ENCODE peak calls at places on chromosomes 13 and 19, in five cellular contexts. One of them, this sample, is unnamed.

GRCh38 chr19:15464394-15465385 is at the start of gene RASAL3:
- DNase-seq in effector CD4-positive, alpha-beta T cell: peak; percentile 52
- DNase-seq in RCC 7860: no peak
- DNase-seq in NCI-H774: no peak
- DNase-seq in NCI-H1092: no peak
- DNase-seq in this sample: no peak

GRCh38 chr13:75372517-75372916 is 109.5 kb downstream of the TBC1D4 start:
- DNase-seq in effector CD4-positive, alpha-beta T cell: no peak
- DNase-seq in NCI-H774: no peak
- DNase-seq in NCI-H1092: peak; percentile 25
- DNase-seq in RCC 7860: no peak
- DNase-seq in this sample: no peak

GRCh38 chr13:79780240-79780639 is 299.3 kb downstream of the NDFIP2 start:
- DNase-seq in RCC 7860: no peak
- DNase-seq in effector CD4-positive, alpha-beta T cell: no peak
- DNase-seq in NCI-H1092: no peak
- DNase-seq in NCI-H774: no peak
- DNase-seq in this sample: no peak

GRCh38 chr19:16340654-16341053 is 16.0 kb downstream of the KLF2 start:
- DNase-seq in NCI-H1092: no peak
- DNase-seq in RCC 7860: no peak
- DNase-seq in effector CD4-positive, alpha-beta T cell: no peak
- DNase-seq in NCI-H774: no peak
- DNase-seq in this sample: no peak

GRCh38 chr19:43781630-43782310 is 997 bp upstream of the KCNN4 start:
- DNase-seq in NCI-H774: no peak
- DNase-seq in RCC 7860: no peak
- DNase-seq in NCI-H1092: no peak
- DNase-seq in effector CD4-positive, alpha-beta T cell: no peak
- DNase-seq in this sample: no peak

GRCh38 chr19:55158848-55159793 is 1.6 kb upstream of the TNNI3 start:
- DNase-seq in NCI-H1092: no peak
- DNase-seq in RCC 7860: no peak
- DNase-seq in NCI-H774: no peak
- DNase-seq in effector CD4-positive, alpha-beta T cell: no peak
- DNase-seq in this sample: peak; percentile 86

GRCh38 chr19:5074830-5075394 is 106.0 kb downstream of the KDM4B start:
- DNase-seq in effector CD4-positive, alpha-beta T cell: no peak
- DNase-seq in NCI-H774: no peak
- DNase-seq in RCC 7860: no peak
- DNase-seq in NCI-H1092: no peak
- DNase-seq in this sample: no peak

GRCh38 chr13:61685683-61686013 is 270.0 kb upstream of the PCDH20 start:
- DNase-seq in NCI-H774: no peak
- DNase-seq in RCC 7860: no peak
- DNase-seq in NCI-H1092: peak; percentile 5
- DNase-seq in effector CD4-positive, alpha-beta T cell: no peak
- DNase-seq in this sample: no peak

GRCh38 chr13:85675508-85675907 is 123.7 kb downstream of the SLITRK6 start:
- DNase-seq in NCI-H774: no peak
- DNase-seq in effector CD4-positive, alpha-beta T cell: no peak
- DNase-seq in RCC 7860: no peak
- DNase-seq in NCI-H1092: no peak
- DNase-seq in this sample: no peak

GRCh38 chr19:35901854-35902661 is at the start of gene HCST:
- DNase-seq in NCI-H774: no peak
- DNase-seq in RCC 7860: peak; percentile 15
- DNase-seq in NCI-H1092: no peak
- DNase-seq in effector CD4-positive, alpha-beta T cell: peak; percentile 39
- DNase-seq in this sample: no peak

GRCh38 chr19:18160441-18160791 is 7.5 kb downstream of the PIK3R2 start:
- DNase-seq in NCI-H1092: no peak
- DNase-seq in RCC 7860: no peak
- DNase-seq in NCI-H774: no peak
- DNase-seq in effector CD4-positive, alpha-beta T cell: no peak
- DNase-seq in this sample: no peak

GRCh38 chr13:94620286-94620896 is 18.7 kb downstream of the GPR180 start:
- DNase-seq in NCI-H774: peak; percentile 39
- DNase-seq in NCI-H1092: peak; percentile 16
- DNase-seq in RCC 7860: no peak
- DNase-seq in effector CD4-positive, alpha-beta T cell: no peak
- DNase-seq in this sample: no peak

GRCh38 chr13:108947551-108948030 is 318.2 kb downstream of the MYO16 start:
- DNase-seq in NCI-H774: no peak
- DNase-seq in NCI-H1092: no peak
- DNase-seq in RCC 7860: no peak
- DNase-seq in effector CD4-positive, alpha-beta T cell: no peak
- DNase-seq in this sample: no peak

GRCh38 chr13:40433577-40433976 is 232.9 kb downstream of the FOXO1 start:
- DNase-seq in NCI-H1092: no peak
- DNase-seq in NCI-H774: no peak
- DNase-seq in RCC 7860: no peak
- DNase-seq in effector CD4-positive, alpha-beta T cell: peak; percentile 18
- DNase-seq in this sample: no peak

GRCh38 chr19:34391813-34392212 is 12.4 kb upstream of the PDCD2L start:
- DNase-seq in RCC 7860: no peak
- DNase-seq in effector CD4-positive, alpha-beta T cell: no peak
- DNase-seq in NCI-H1092: no peak
- DNase-seq in NCI-H774: no peak
- DNase-seq in this sample: no peak

GRCh38 chr19:1307320-1307719 is 21.6 kb downstream of the EFNA2 start:
- DNase-seq in NCI-H1092: no peak
- DNase-seq in NCI-H774: no peak
- DNase-seq in effector CD4-positive, alpha-beta T cell: no peak
- DNase-seq in RCC 7860: no peak
- DNase-seq in this sample: no peak

GRCh38 chr19:16202320-16203255 is 4.9 kb downstream of the AP1M1 start:
- DNase-seq in NCI-H774: no peak
- DNase-seq in RCC 7860: no peak
- DNase-seq in NCI-H1092: no peak
- DNase-seq in effector CD4-positive, alpha-beta T cell: no peak
- DNase-seq in this sample: no peak

GRCh38 chr13:94139393-94139995 is 340.0 kb downstream of the DCT start:
- DNase-seq in effector CD4-positive, alpha-beta T cell: no peak
- DNase-seq in NCI-H774: no peak
- DNase-seq in NCI-H1092: no peak
- DNase-seq in RCC 7860: no peak
- DNase-seq in this sample: no peak

GRCh38 chr19:29603308-29603707 is 2.8 kb upstream of the POP4 start:
- DNase-seq in effector CD4-positive, alpha-beta T cell: no peak
- DNase-seq in NCI-H774: no peak
- DNase-seq in NCI-H1092: no peak
- DNase-seq in RCC 7860: no peak
- DNase-seq in this sample: no peak

GRCh38 chr19:34316741-34317241 is 48.2 kb upstream of the GPI start:
- DNase-seq in RCC 7860: peak; percentile 15
- DNase-seq in NCI-H1092: no peak
- DNase-seq in effector CD4-positive, alpha-beta T cell: no peak
- DNase-seq in NCI-H774: no peak
- DNase-seq in this sample: no peak

GRCh38 chr13:101258071-101258470 is 158.2 kb downstream of the NALCN start:
- DNase-seq in NCI-H774: no peak
- DNase-seq in RCC 7860: peak; percentile 92
- DNase-seq in NCI-H1092: no peak
- DNase-seq in effector CD4-positive, alpha-beta T cell: no peak
- DNase-seq in this sample: no peak

GRCh38 chr19:23406716-23407115 is 11.4 kb upstream of the ZNF91 start:
- DNase-seq in NCI-H1092: no peak
- DNase-seq in NCI-H774: no peak
- DNase-seq in effector CD4-positive, alpha-beta T cell: no peak
- DNase-seq in RCC 7860: no peak
- DNase-seq in this sample: no peak

GRCh38 chr19:32688315-32688714 is 3.3 kb upstream of the NUDT19 start:
- DNase-seq in NCI-H774: no peak
- DNase-seq in effector CD4-positive, alpha-beta T cell: no peak
- DNase-seq in NCI-H1092: no peak
- DNase-seq in RCC 7860: no peak
- DNase-seq in this sample: peak; percentile 29

GRCh38 chr13:92967923-92968322 is 258.7 kb upstream of the GPC6 start:
- DNase-seq in NCI-H1092: no peak
- DNase-seq in RCC 7860: no peak
- DNase-seq in effector CD4-positive, alpha-beta T cell: no peak
- DNase-seq in NCI-H774: no peak
- DNase-seq in this sample: no peak

GRCh38 chr13:33494596-33495214 is 209.2 kb upstream of the STARD13 start:
- DNase-seq in NCI-H774: no peak
- DNase-seq in NCI-H1092: no peak
- DNase-seq in RCC 7860: peak; percentile 67
- DNase-seq in effector CD4-positive, alpha-beta T cell: no peak
- DNase-seq in this sample: peak; percentile 17

GRCh38 chr13:33520480-33520839 is 234.9 kb upstream of the STARD13 start:
- DNase-seq in RCC 7860: no peak
- DNase-seq in NCI-H774: no peak
- DNase-seq in NCI-H1092: no peak
- DNase-seq in effector CD4-positive, alpha-beta T cell: no peak
- DNase-seq in this sample: no peak

GRCh38 chr13:35143123-35143522 is 201.1 kb downstream of the NBEA start:
- DNase-seq in NCI-H1092: no peak
- DNase-seq in effector CD4-positive, alpha-beta T cell: no peak
- DNase-seq in RCC 7860: no peak
- DNase-seq in NCI-H774: no peak
- DNase-seq in this sample: no peak

GRCh38 chr19:16398530-16399241 is 73.1 kb downstream of the EPS15L1 start:
- DNase-seq in effector CD4-positive, alpha-beta T cell: no peak
- DNase-seq in RCC 7860: no peak
- DNase-seq in NCI-H1092: no peak
- DNase-seq in NCI-H774: no peak
- DNase-seq in this sample: no peak

GRCh38 chr13:43792456-43792855 is 5.7 kb upstream of the ENOX1 start:
- DNase-seq in RCC 7860: no peak
- DNase-seq in effector CD4-positive, alpha-beta T cell: no peak
- DNase-seq in NCI-H1092: no peak
- DNase-seq in NCI-H774: no peak
- DNase-seq in this sample: no peak

GRCh38 chr19:30676990-30677679 is 305.0 kb downstream of the ZNF536 start:
- DNase-seq in RCC 7860: no peak
- DNase-seq in NCI-H1092: no peak
- DNase-seq in effector CD4-positive, alpha-beta T cell: no peak
- DNase-seq in NCI-H774: no peak
- DNase-seq in this sample: no peak

GRCh38 chr13:90447735-90448103 is 899.8 kb upstream of the MIR17HG start:
- DNase-seq in NCI-H1092: no peak
- DNase-seq in NCI-H774: no peak
- DNase-seq in effector CD4-positive, alpha-beta T cell: no peak
- DNase-seq in RCC 7860: peak; percentile 69
- DNase-seq in this sample: no peak

GRCh38 chr13:43787518-43787891 is 733 bp upstream of the ENOX1 start:
- DNase-seq in RCC 7860: no peak
- DNase-seq in NCI-H774: no peak
- DNase-seq in NCI-H1092: no peak
- DNase-seq in effector CD4-positive, alpha-beta T cell: no peak
- DNase-seq in this sample: no peak

GRCh38 chr13:99316657-99317244 is 9.6 kb upstream of the GPR183 start:
- DNase-seq in NCI-H774: peak; percentile 83
- DNase-seq in effector CD4-positive, alpha-beta T cell: no peak
- DNase-seq in RCC 7860: no peak
- DNase-seq in NCI-H1092: peak; percentile 74
- DNase-seq in this sample: no peak

GRCh38 chr19:57052102-57052501 is 67.7 kb upstream of the USP29 start:
- DNase-seq in RCC 7860: no peak
- DNase-seq in NCI-H1092: no peak
- DNase-seq in effector CD4-positive, alpha-beta T cell: no peak
- DNase-seq in NCI-H774: no peak
- DNase-seq in this sample: peak; percentile 26

This sample was measured in left ventricle myocardium inferior.